ENCODE peak calls at places on chromosome 12, in seven cellular contexts. U is cardiac fibroblast; Z is fibroblast of lung; W is endothelial cell; M is choroid plexus epithelial cell; H is CD8-positive, alpha-beta T cell; O is heart right ventricle. I is an unnamed sample.

GRCh38 chr12:909861-910260 is 39.6 kb downstream of the RAD52 start:
- DNase-seq in U (no peak), Z (no peak), W (no peak), M (no peak), H (no peak), O (no peak), I (no peak)

GRCh38 chr12:65607271-65607880 is 216.9 kb upstream of the HMGA2 start:
- DNase-seq in U (no peak), Z (no peak), W (no peak), M (no peak), H (no peak), O (no peak), I (no peak)

GRCh38 chr12:46516933-46517578 is 144.5 kb upstream of the SLC38A2 start:
- DNase-seq in U (no peak), Z (no peak), W (no peak), M (no peak), H (no peak), O (no peak), I (no peak)

GRCh38 chr12:103851127-103851526 is 10.1 kb upstream of the NT5DC3 start:
- DNase-seq in U (peak), Z (peak), W (no peak), M (peak), H (no peak), O (no peak), I (no peak)

GRCh38 chr12:72191761-72192160 is 80.4 kb upstream of the TRHDE start:
- DNase-seq in U (no peak), Z (no peak), W (no peak), M (no peak), H (no peak), O (no peak), I (no peak)

GRCh38 chr12:4881665-4882064 is 28.0 kb upstream of the KCNA1 start:
- DNase-seq in U (no peak), Z (no peak), W (no peak), M (no peak), H (no peak), O (no peak), I (no peak)

GRCh38 chr12:93974252-93974651 is 174.1 kb upstream of the PLXNC1 start:
- DNase-seq in U (no peak), Z (peak), W (no peak), M (no peak), H (no peak), O (no peak), I (no peak)

GRCh38 chr12:76586764-76587395 is 27.3 kb upstream of the OSBPL8 start:
- DNase-seq in U (peak), Z (peak), W (peak), M (peak), H (no peak), O (no peak), I (no peak)

GRCh38 chr12:61385771-61386170 is 874.4 kb upstream of the USP15 start:
- DNase-seq in U (peak), Z (peak), W (no peak), M (peak), H (no peak), O (no peak), I (no peak)

GRCh38 chr12:116172224-116172849 is 105.2 kb downstream of the MED13L start:
- DNase-seq in U (peak), Z (no peak), W (no peak), M (no peak), H (no peak), O (no peak), I (no peak)

GRCh38 chr12:60205500-60205899 is 609.7 kb downstream of the SLC16A7 start:
- DNase-seq in U (peak), Z (peak), W (no peak), M (peak), H (no peak), O (no peak), I (no peak)

GRCh38 chr12:45989857-45990467 is 412 bp downstream of the SCAF11 start:
- DNase-seq in U (no peak), Z (peak), W (peak), M (peak), H (peak), O (peak), I (no peak)

GRCh38 chr12:24754690-24755638 is 193.9 kb downstream of the BCAT1 start:
- DNase-seq in U (peak), Z (peak), W (no peak), M (peak), H (no peak), O (no peak), I (no peak)

GRCh38 chr12:99024191-99024590 is 379.1 kb downstream of the APAF1 start:
- DNase-seq in U (no peak), Z (no peak), W (no peak), M (peak), H (no peak), O (no peak), I (no peak)

GRCh38 chr12:105396983-105397382 is 66.5 kb downstream of the C12orf75 start:
- DNase-seq in U (no peak), Z (no peak), W (no peak), M (no peak), H (no peak), O (no peak), I (no peak)

GRCh38 chr12:988616-989015 is 2.4 kb upstream of the ERC1 start:
- DNase-seq in U (no peak), Z (no peak), W (no peak), M (peak), H (no peak), O (no peak), I (no peak)

GRCh38 chr12:95956557-95957145 is 13.5 kb downstream of the AMDHD1 start:
- DNase-seq in U (no peak), Z (no peak), W (no peak), M (no peak), H (no peak), O (no peak), I (no peak)

GRCh38 chr12:114636723-114637480 is 47.1 kb downstream of the TBX3 start:
- DNase-seq in U (peak), Z (no peak), W (peak), M (peak), H (no peak), O (no peak), I (no peak)

GRCh38 chr12:2294651-2295475 is 242.1 kb downstream of the CACNA1C start:
- DNase-seq in U (peak), Z (peak), W (no peak), M (peak), H (no peak), O (no peak), I (no peak)

GRCh38 chr12:9049520-9050133 is 60.3 kb downstream of the KLRG1 start:
- DNase-seq in U (peak), Z (peak), W (peak), M (peak), H (no peak), O (no peak), I (no peak)

GRCh38 chr12:59067068-59067467 is 146.8 kb upstream of the LRIG3 start:
- DNase-seq in U (peak), Z (peak), W (no peak), M (peak), H (no peak), O (no peak), I (no peak)

GRCh38 chr12:53173085-53173715 is 7.3 kb upstream of the ZNF740 start:
- DNase-seq in U (no peak), Z (peak), W (no peak), M (no peak), H (no peak), O (no peak), I (no peak)

GRCh38 chr12:114400925-114401324 is 5.0 kb downstream of the TBX5 start:
- DNase-seq in U (peak), Z (no peak), W (no peak), M (no peak), H (no peak), O (peak), I (no peak)

GRCh38 chr12:54374555-54375257 is 9.8 kb downstream of the ZNF385A start:
- DNase-seq in U (no peak), Z (no peak), W (no peak), M (no peak), H (no peak), O (peak), I (no peak)
- TF ChIP-seq CTCF in U (no peak), Z (no peak), W (no peak), M (no peak), H (no peak), O (no peak), I (no peak)

DNA sequence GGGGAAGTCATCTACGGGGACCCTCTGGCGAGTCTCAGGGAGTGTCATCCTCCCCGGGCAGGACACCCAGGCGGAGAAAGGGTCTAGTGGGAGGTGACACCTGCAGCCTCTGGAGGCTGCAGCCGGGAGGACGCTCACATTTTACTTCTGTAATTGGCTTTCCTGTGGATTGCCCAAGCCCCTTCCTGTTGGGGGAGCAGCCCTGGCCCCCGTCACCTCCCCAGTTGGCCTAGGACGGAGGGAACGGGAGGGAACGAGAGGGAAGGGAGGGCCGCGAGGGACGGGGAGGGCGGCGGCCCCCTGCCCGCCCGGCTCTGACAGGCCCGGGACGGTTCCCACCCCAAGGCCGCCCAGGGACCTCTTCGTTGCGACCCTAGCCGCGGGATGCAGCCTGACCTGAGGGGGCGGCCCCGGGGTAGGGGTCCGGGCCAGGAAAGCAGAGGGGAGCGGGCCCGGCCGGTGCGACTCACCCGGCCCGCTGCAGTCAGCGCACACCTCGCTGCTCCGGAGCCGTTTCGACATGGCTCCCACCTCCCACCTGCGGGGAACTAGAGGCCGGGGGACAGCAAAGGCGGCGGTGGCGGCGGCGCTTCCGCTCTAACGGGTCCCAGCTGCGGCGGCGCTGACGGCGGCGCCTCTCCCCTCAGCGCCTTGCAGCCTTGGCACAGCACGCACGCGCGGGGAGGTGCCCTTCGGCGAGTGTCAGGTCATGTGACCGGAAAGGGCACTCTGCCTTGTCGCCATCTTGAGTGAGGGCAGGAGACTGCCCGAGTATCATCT is at the start of gene GIT2:
- DNase-seq in U (peak), Z (peak), W (peak), M (peak), H (peak), O (peak), I (peak)
- TF ChIP-seq CTCF in U (no peak), Z (no peak), W (no peak), M (peak), H (no peak), O (no peak), I (no peak)

DNA sequence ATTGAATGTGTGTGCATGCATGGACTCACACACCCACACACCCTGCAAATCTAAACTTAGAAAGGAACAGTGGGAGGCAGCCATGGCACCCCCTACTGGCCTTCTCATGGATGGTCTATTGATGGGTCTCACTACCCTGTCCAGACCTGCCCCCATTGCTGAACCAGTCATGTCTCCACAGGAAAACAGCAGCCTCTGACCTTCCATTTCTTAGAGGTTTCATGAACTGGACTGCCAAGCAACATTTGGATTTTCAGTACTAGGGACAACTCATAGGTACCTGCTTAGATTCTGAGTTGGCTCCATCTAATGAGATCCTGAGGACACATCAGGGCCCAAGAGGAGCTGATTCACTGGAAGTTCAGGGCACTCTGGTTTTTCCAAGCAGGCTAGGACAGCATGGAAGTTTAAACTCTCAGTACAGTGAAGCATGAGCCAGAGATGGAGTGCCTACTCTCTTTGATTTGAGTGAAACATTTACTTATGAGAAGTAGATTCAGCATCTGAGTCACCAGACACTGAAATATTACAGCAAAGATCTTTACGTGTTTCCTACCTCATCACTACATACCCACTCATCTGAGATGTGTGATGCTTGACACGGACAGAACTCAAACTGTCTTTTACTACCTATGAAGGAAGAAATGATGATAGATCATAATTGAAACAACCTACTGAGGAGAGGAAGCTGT is 98.9 kb upstream of the PLEKHG7 start:
- DNase-seq in U (peak), Z (peak), W (no peak), M (no peak), H (no peak), O (no peak), I (no peak)
- TF ChIP-seq CTCF in U (peak), Z (no peak), W (no peak), M (peak), H (no peak), O (no peak), I (no peak)

GRCh38 chr12:132507656-132508055 is 17.7 kb downstream of the FBRSL1 start:
- DNase-seq in U (no peak), Z (no peak), W (no peak), M (no peak), H (no peak), O (no peak), I (no peak)
- TF ChIP-seq CTCF in U (no peak), Z (no peak), W (no peak), M (peak), H (no peak), O (no peak), I (no peak)

DNA sequence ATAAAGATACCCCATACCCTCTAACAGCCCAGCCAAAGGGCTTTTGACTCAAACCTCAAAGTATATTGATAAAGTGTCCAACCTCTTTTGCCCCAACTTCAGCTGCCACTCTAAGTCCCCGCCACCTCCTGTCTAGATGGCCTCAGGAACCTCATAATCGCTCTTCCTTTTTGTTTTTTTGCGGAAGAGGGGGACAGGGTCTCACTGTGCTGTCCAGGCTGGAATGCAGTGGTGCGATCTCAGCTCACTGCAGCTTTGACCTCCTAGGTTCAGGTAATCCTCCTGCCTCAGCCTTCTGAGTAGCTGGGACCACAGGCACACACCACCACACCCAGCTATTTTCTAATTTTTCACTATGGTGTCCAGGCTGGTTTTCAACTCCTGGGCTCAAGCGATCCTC is 60.3 kb downstream of the STX2 start:
- DNase-seq in U (no peak), Z (no peak), W (no peak), M (no peak), H (no peak), O (no peak), I (no peak)
- TF ChIP-seq CTCF in U (no peak), Z (no peak), W (no peak), M (no peak), H (no peak), O (no peak), I (no peak)

DNA sequence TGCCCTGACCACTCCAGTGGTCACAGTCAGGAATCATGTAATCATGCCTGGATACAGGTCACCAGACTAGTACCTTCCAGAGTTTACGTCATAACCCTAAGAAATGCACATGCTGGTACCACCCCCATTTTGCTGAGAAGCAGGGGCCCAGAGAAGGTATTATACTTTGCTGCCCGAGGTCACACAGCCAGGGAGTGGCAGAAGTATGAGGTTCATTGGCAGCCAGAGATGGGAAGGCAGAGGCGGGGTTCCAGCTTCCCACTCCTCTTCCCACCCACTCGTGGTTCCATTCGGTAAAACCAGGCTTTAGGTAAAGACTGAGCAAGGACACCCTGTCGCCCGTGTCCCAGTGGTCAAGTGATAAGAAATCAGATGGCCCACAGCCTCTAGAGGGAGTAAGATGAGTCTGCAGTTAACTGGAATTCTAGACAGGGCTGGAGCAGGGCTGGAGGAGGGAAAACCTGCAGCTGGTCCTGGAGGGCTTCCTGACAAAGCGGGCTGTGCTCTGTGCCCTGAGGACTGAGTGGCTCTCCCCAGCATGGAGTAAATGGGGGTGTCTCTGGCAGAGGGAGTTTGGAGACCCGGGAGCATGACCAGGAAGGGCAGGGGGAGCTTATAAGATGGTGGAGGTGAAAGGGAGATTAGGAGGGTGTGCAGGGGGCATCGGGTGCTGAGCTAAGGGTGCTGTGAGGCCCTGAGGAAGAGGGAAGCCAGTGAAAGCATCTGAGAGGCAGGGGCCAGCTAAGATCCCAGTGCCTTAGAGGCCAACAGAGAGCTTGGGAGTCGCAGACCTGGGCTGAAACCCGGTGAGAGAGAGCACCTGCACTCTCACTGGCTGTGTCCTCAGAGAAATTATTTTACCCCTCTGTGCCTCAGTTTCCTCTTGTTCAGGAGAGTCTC is 5.7 kb downstream of the FAM222A start:
- DNase-seq in U (no peak), Z (no peak), W (peak), M (peak), H (no peak), O (no peak), I (no peak)
- TF ChIP-seq CTCF in U (peak), Z (peak), W (no peak), M (peak), H (no peak), O (no peak), I (peak)

GRCh38 chr12:26274441-26275312 is 79.3 kb downstream of the SSPN start:
- DNase-seq in U (peak), Z (peak), W (no peak), M (peak), H (no peak), O (peak), I (no peak)
- TF ChIP-seq CTCF in U (peak), Z (no peak), W (no peak), M (peak), H (no peak), O (no peak), I (no peak)